ENCODE peak calls at places on chromosome 9, in seven cellular contexts. One of them, this sample, is unnamed.

GRCh38 chr9:92671323-92671722 is 1.4 kb upstream of the IPPK start:
- DNase-seq in activated B cell treated with CpG ODN at 0.5 μM for 24 hours: no peak
- DNase-seq in hepatocyte: peak
- DNase-seq in foreskin fibroblast: peak
- DNase-seq in transverse colon: no peak
- DNase-seq in pancreas: peak
- DNase-seq in cardiac fibroblast: peak
- DNase-seq in this sample: no peak

GRCh38 chr9:113910036-113910639 is 34.0 kb downstream of the ZNF618 start:
- DNase-seq in foreskin fibroblast: no peak
- DNase-seq in transverse colon: no peak
- DNase-seq in activated B cell treated with CpG ODN at 0.5 μM for 24 hours: no peak
- DNase-seq in hepatocyte: peak
- DNase-seq in pancreas: peak
- DNase-seq in cardiac fibroblast: no peak
- DNase-seq in this sample: no peak

GRCh38 chr9:35594471-35594870 is 10.6 kb upstream of the TESK1 start:
- DNase-seq in foreskin fibroblast: no peak
- DNase-seq in hepatocyte: no peak
- DNase-seq in cardiac fibroblast: no peak
- DNase-seq in activated B cell treated with CpG ODN at 0.5 μM for 24 hours: no peak
- DNase-seq in transverse colon: no peak
- DNase-seq in pancreas: no peak
- DNase-seq in this sample: no peak

GRCh38 chr9:126661122-126661520 is 47.4 kb downstream of the LMX1B start:
- DNase-seq in hepatocyte: no peak
- DNase-seq in pancreas: no peak
- DNase-seq in transverse colon: no peak
- DNase-seq in cardiac fibroblast: no peak
- DNase-seq in activated B cell treated with CpG ODN at 0.5 μM for 24 hours: no peak
- DNase-seq in foreskin fibroblast: no peak
- DNase-seq in this sample: no peak

GRCh38 chr9:34204011-34204635 is 25.3 kb downstream of the UBAP1 start:
- DNase-seq in transverse colon: no peak
- DNase-seq in activated B cell treated with CpG ODN at 0.5 μM for 24 hours: no peak
- DNase-seq in pancreas: no peak
- DNase-seq in hepatocyte: no peak
- DNase-seq in cardiac fibroblast: no peak
- DNase-seq in foreskin fibroblast: peak
- DNase-seq in this sample: no peak

GRCh38 chr9:71936066-71936465 is 24.6 kb downstream of the C9orf85 start:
- DNase-seq in activated B cell treated with CpG ODN at 0.5 μM for 24 hours: no peak
- DNase-seq in transverse colon: no peak
- DNase-seq in hepatocyte: no peak
- DNase-seq in cardiac fibroblast: no peak
- DNase-seq in foreskin fibroblast: peak
- DNase-seq in pancreas: no peak
- DNase-seq in this sample: no peak

GRCh38 chr9:91342575-91342974 is 19.1 kb downstream of the AUH start:
- DNase-seq in activated B cell treated with CpG ODN at 0.5 μM for 24 hours: no peak
- DNase-seq in cardiac fibroblast: no peak
- DNase-seq in transverse colon: no peak
- DNase-seq in hepatocyte: no peak
- DNase-seq in pancreas: no peak
- DNase-seq in foreskin fibroblast: no peak
- DNase-seq in this sample: no peak

GRCh38 chr9:79623799-79624721 is 52.3 kb downstream of the TLE4 start:
- DNase-seq in foreskin fibroblast: no peak
- DNase-seq in hepatocyte: peak
- DNase-seq in activated B cell treated with CpG ODN at 0.5 μM for 24 hours: no peak
- DNase-seq in cardiac fibroblast: peak
- DNase-seq in transverse colon: peak
- DNase-seq in pancreas: no peak
- DNase-seq in this sample: no peak

GRCh38 chr9:92046676-92047075 is 68.5 kb downstream of the SPTLC1 start:
- DNase-seq in activated B cell treated with CpG ODN at 0.5 μM for 24 hours: no peak
- DNase-seq in pancreas: no peak
- DNase-seq in hepatocyte: no peak
- DNase-seq in foreskin fibroblast: no peak
- DNase-seq in cardiac fibroblast: no peak
- DNase-seq in transverse colon: no peak
- DNase-seq in this sample: no peak

GRCh38 chr9:38362912-38363588 is 29.5 kb upstream of the ALDH1B1 start:
- DNase-seq in cardiac fibroblast: peak
- DNase-seq in pancreas: no peak
- DNase-seq in transverse colon: peak
- DNase-seq in activated B cell treated with CpG ODN at 0.5 μM for 24 hours: no peak
- DNase-seq in hepatocyte: peak
- DNase-seq in foreskin fibroblast: peak
- DNase-seq in this sample: no peak

GRCh38 chr9:104993291-104993963 is 65.5 kb upstream of the ABCA1 start:
- DNase-seq in cardiac fibroblast: peak
- DNase-seq in hepatocyte: peak
- DNase-seq in transverse colon: peak
- DNase-seq in foreskin fibroblast: peak
- DNase-seq in activated B cell treated with CpG ODN at 0.5 μM for 24 hours: no peak
- DNase-seq in pancreas: no peak
- DNase-seq in this sample: no peak

GRCh38 chr9:103277240-103277639 is 282.1 kb downstream of the CYLC2 start:
- DNase-seq in foreskin fibroblast: no peak
- DNase-seq in cardiac fibroblast: no peak
- DNase-seq in activated B cell treated with CpG ODN at 0.5 μM for 24 hours: no peak
- DNase-seq in hepatocyte: no peak
- DNase-seq in transverse colon: no peak
- DNase-seq in pancreas: no peak
- DNase-seq in this sample: no peak
- TF ChIP-seq CTCF in foreskin fibroblast: no peak
- TF ChIP-seq CTCF in cardiac fibroblast: no peak
- TF ChIP-seq CTCF in activated B cell treated with CpG ODN at 0.5 μM for 24 hours: no peak
- TF ChIP-seq CTCF in hepatocyte: no peak
- TF ChIP-seq CTCF in transverse colon: no peak
- TF ChIP-seq CTCF in pancreas: no peak
- TF ChIP-seq CTCF in this sample: no peak

DNA sequence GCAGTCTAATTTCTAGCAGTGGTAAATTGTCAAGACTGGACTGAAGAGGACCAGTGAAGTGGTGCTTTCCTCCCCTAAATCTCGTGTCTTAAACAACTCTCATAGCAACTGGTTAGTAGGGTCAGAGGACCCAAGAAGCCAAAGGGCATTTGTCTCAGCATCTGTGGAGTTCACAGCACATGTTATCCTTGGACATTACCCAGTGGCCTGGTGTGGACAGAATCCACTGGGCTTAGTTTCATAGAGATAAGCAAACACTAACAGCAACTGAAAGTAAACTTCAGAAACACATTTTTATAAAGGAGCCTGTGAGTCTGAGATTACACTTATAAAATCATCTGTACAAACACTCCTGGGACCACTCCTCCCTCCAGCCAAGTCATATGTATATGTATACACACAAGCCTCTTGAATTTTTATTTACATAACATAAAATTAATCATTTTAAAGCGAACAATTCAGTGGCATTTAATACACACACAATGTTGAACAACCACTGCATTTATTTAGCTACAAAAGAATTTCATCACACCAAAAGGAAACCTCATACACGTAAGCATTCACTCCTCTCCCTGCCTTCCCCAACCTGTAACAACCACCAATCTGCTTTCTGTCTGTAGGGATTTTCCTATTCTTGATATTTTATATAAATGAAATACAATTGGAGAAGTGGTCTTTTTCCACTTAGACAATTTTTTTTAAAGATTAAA is 457.8 kb downstream of the RASEF start:
- DNase-seq in transverse colon: no peak
- DNase-seq in pancreas: no peak
- DNase-seq in cardiac fibroblast: peak
- DNase-seq in activated B cell treated with CpG ODN at 0.5 μM for 24 hours: no peak
- DNase-seq in hepatocyte: peak
- DNase-seq in foreskin fibroblast: peak
- DNase-seq in this sample: no peak
- TF ChIP-seq CTCF in transverse colon: no peak
- TF ChIP-seq CTCF in pancreas: no peak
- TF ChIP-seq CTCF in cardiac fibroblast: no peak
- TF ChIP-seq CTCF in activated B cell treated with CpG ODN at 0.5 μM for 24 hours: no peak
- TF ChIP-seq CTCF in hepatocyte: no peak
- TF ChIP-seq CTCF in foreskin fibroblast: no peak
- TF ChIP-seq CTCF in this sample: no peak

GRCh38 chr9:115144706-115145105 is 26.7 kb upstream of the TNC start:
- DNase-seq in transverse colon: no peak
- DNase-seq in hepatocyte: no peak
- DNase-seq in pancreas: no peak
- DNase-seq in foreskin fibroblast: no peak
- DNase-seq in activated B cell treated with CpG ODN at 0.5 μM for 24 hours: no peak
- DNase-seq in cardiac fibroblast: no peak
- DNase-seq in this sample: no peak
- TF ChIP-seq CTCF in transverse colon: no peak
- TF ChIP-seq CTCF in hepatocyte: no peak
- TF ChIP-seq CTCF in pancreas: no peak
- TF ChIP-seq CTCF in foreskin fibroblast: no peak
- TF ChIP-seq CTCF in activated B cell treated with CpG ODN at 0.5 μM for 24 hours: no peak
- TF ChIP-seq CTCF in cardiac fibroblast: no peak
- TF ChIP-seq CTCF in this sample: no peak

DNA sequence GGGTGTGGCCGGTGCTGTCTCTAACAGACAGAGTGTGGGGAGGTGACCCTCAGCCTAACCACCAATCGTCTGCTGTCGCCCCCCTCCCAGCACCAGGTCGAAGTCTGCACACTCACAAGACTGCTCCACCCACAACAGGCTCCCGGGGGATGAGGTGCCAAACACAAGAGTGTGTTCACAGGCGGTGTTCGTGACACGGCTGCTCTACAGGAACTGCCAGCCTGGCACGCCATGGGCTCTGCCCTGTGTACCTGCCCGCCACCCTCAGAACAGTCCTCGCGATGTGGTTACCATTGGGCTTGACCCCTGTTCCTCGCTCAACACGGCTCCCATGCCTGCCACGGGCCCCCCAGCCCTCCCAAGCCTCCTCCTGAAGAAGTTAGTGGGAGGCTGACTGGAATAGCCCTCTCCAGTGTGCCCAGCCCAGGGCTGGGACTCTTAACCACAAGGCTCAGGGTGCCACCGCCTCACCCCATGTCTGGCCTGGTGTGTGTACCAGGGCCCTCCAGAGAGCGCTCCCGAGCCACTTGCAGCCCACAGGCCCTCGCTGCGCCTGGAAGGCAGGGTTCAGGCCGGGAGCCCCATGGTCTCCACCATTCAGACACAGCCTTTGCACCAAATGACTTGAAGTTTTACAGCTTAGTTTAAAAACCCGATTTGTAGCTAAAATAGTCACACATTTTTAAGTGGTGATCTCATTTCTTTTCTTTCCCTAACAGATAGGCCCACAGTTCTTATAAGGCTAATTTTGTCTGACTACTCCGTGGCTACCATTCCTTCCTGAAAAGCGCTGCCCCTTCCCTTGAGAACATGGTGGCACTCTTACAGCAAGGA is 102.5 kb downstream of the CAMSAP1 start:
- DNase-seq in pancreas: peak
- DNase-seq in activated B cell treated with CpG ODN at 0.5 μM for 24 hours: no peak
- DNase-seq in foreskin fibroblast: peak
- DNase-seq in transverse colon: no peak
- DNase-seq in hepatocyte: no peak
- DNase-seq in cardiac fibroblast: no peak
- DNase-seq in this sample: no peak
- TF ChIP-seq CTCF in pancreas: no peak
- TF ChIP-seq CTCF in activated B cell treated with CpG ODN at 0.5 μM for 24 hours: no peak
- TF ChIP-seq CTCF in foreskin fibroblast: no peak
- TF ChIP-seq CTCF in transverse colon: no peak
- TF ChIP-seq CTCF in hepatocyte: no peak
- TF ChIP-seq CTCF in cardiac fibroblast: no peak
- TF ChIP-seq CTCF in this sample: no peak

GRCh38 chr9:134381671-134382505 is 55.6 kb downstream of the RXRA start:
- DNase-seq in activated B cell treated with CpG ODN at 0.5 μM for 24 hours: no peak
- DNase-seq in transverse colon: peak
- DNase-seq in hepatocyte: peak
- DNase-seq in foreskin fibroblast: no peak
- DNase-seq in pancreas: no peak
- DNase-seq in cardiac fibroblast: no peak
- DNase-seq in this sample: no peak
- TF ChIP-seq CTCF in activated B cell treated with CpG ODN at 0.5 μM for 24 hours: no peak
- TF ChIP-seq CTCF in transverse colon: peak
- TF ChIP-seq CTCF in hepatocyte: peak
- TF ChIP-seq CTCF in foreskin fibroblast: no peak
- TF ChIP-seq CTCF in pancreas: no peak
- TF ChIP-seq CTCF in cardiac fibroblast: no peak
- TF ChIP-seq CTCF in this sample: no peak

DNA sequence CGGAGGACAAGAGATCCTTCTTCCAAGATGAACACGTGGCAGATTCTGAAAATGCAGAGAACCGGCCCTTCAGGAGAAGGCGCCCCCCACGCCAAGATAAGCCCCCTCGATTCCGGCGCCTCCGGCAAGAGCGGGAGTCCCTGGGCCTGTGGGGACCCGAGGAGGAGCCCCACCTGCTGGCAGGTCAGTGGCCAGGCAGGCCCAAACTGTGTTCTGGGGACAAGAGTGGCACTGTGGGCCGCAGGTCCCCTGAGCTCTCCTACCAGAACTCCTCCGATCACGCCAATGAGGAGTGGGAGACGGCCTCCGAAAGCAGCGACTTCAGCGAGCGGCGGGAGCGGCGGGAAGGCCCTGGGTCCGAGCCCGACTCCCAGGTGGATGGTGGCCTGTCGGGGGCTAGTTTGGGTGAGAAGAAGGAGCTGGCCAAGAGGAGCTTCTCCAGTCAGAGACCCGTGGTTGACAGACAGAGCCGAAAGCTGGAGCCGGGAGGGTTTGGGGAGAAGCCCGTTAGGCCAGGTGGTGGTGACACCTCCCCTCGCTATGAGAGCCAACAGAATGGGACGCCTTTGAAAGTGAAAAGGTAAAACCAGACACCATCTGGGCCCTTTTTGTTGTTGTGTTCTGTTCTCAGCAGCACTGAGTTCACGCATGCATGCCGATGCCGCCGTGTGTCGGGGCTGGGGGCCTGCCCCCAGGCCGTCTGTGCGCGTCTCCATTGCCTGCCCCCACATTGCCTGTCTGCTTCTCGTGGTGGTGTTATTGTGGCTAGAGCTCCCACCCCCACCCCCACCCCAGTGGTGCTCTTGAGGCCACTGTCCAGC is 26.6 kb upstream of the POMT1 start:
- DNase-seq in cardiac fibroblast: no peak
- DNase-seq in hepatocyte: no peak
- DNase-seq in pancreas: peak
- DNase-seq in foreskin fibroblast: no peak
- DNase-seq in transverse colon: no peak
- DNase-seq in activated B cell treated with CpG ODN at 0.5 μM for 24 hours: no peak
- DNase-seq in this sample: no peak
- TF ChIP-seq CTCF in cardiac fibroblast: peak
- TF ChIP-seq CTCF in hepatocyte: peak
- TF ChIP-seq CTCF in pancreas: no peak
- TF ChIP-seq CTCF in foreskin fibroblast: peak
- TF ChIP-seq CTCF in transverse colon: no peak
- TF ChIP-seq CTCF in activated B cell treated with CpG ODN at 0.5 μM for 24 hours: no peak
- TF ChIP-seq CTCF in this sample: no peak

This sample was measured in D721Med.